ENCODE peak calls at places on chromosomes 2 and 18, in four cellular contexts. C, E, B and W are unnamed samples.

GRCh38 chr2:165857881-165858280 is 63.8 kb upstream of the GALNT3 start:
- DNase-seq in C (no peak), E (no peak), B (no peak), W (no peak)

GRCh38 chr2:11257983-11258382 is 86.5 kb downstream of the ROCK2 start:
- DNase-seq in C (no peak), E (no peak), B (no peak), W (no peak)

GRCh38 chr2:113910110-113910717 is 20.3 kb downstream of the ACTR3 start:
- DNase-seq in C (no peak), E (no peak), B (no peak), W (no peak)

GRCh38 chr2:42328148-42328833 is 32.7 kb downstream of the COX7A2L start:
- DNase-seq in C (no peak), E (no peak), B (no peak), W (no peak)

GRCh38 chr2:178279142-178279541 is 84.8 kb downstream of the OSBPL6 start:
- DNase-seq in C (no peak), E (no peak), B (no peak), W (no peak)

GRCh38 chr2:20415511-20415918 is 31.4 kb upstream of the RHOB start:
- DNase-seq in C (no peak), E (no peak), B (no peak), W (no peak)

GRCh38 chr2:177058747-177059146 is 153.8 kb upstream of the HNRNPA3 start:
- DNase-seq in C (no peak), E (no peak), B (no peak), W (no peak)

GRCh38 chr18:31612124-31612523 is 20.4 kb downstream of the TTR start:
- DNase-seq in C (no peak), E (no peak), B (no peak), W (no peak)

GRCh38 chr18:25097119-25098114 is 254.5 kb downstream of the ZNF521 start:
- DNase-seq in C (no peak), E (no peak), B (no peak), W (no peak)

GRCh38 chr2:149431337-149431736 is 101.0 kb downstream of the LYPD6 start:
- DNase-seq in C (no peak), E (no peak), B (no peak), W (no peak)

GRCh38 chr2:74458957-74459290 is 686 bp downstream of the WBP1 start:
- DNase-seq in C (no peak), E (no peak), B (no peak), W (no peak)

GRCh38 chr18:54805571-54806334 is 22.5 kb upstream of the RAB27B start:
- DNase-seq in C (no peak), E (no peak), B (no peak), W (no peak)

GRCh38 chr2:204881519-204882111 is 336.3 kb downstream of the PARD3B start:
- DNase-seq in C (no peak), E (no peak), B (no peak), W (no peak)

GRCh38 chr2:239609162-239609561 is 208.3 kb upstream of the HDAC4 start:
- DNase-seq in C (no peak), E (peak), B (no peak), W (peak)

GRCh38 chr2:38602136-38602731 is 494 bp downstream of the HNRNPLL start:
- DNase-seq in C (peak), E (peak), B (no peak), W (peak)

GRCh38 chr18:34977787-34978532 is 63.3 kb upstream of the MAPRE2 start:
- DNase-seq in C (peak), E (peak), B (peak), W (peak)
- TF ChIP-seq CTCF in C (no peak), E (no peak), B (no peak), W (no peak)

GRCh38 chr2:27024188-27024587 is 8.6 kb upstream of the TMEM214 start:
- DNase-seq in C (peak), E (peak), B (no peak), W (no peak)
- TF ChIP-seq CTCF in C (peak), E (no peak), B (no peak), W (peak)

GRCh38 chr2:230865324-230865765 is 603 bp downstream of the ITM2C start:
- DNase-seq in C (no peak), E (no peak), B (no peak), W (no peak)

GRCh38 chr2:230865766-230866703 is 1.3 kb downstream of the ITM2C start:
- DNase-seq in C (no peak), E (peak), B (no peak), W (no peak)

GRCh38 chr2:230868151-230868946 is 3.6 kb downstream of the ITM2C start:
- DNase-seq in C (no peak), E (peak), B (no peak), W (peak)

GRCh38 chr2:230864605-230865323 is at the start of gene ITM2C:
- DNase-seq in C (peak), E (peak), B (no peak), W (peak)

DNA sequence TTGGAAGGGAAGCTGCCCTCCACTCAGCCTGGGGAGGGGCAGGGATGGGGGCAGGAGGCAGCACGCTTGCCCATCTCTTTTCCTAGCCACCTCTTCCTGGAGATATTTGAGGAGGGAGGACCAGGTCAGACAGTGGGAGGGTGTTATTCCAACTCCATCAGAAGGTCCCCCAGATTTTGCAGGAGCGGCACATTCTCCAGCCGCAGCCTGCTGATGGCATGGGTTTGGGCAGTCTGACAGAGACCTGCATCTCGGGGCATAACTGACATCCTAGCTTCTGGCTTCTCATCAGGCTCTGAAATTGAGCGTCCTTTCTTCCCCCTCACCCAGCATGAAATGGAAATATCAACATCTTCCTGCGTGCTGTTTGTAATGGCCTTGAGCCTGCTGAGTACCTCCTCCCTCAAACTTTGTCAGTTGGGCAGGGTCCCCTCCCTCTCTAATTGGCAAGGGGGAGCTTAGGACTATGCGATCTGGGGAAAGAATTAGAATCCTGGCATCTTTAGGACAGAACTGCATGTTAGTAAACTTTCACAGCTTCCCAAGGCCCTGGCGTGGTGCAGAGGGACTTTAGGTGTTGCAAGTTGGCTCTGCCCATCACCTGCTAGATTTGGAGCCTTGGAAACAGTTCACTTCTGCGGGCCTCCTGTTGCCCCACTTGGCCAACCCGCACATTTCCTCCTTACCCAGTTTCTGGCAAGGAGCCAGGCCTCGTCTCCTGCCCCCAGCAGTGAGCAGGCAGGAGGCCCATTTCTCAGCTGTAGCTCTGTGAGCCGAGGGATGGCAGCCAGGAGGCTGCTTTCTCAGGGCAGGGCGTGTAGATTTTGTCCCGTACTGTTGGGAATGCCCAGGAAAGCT is 2.2 kb downstream of the ITM2C start:
- DNase-seq in C (no peak), E (no peak), B (no peak), W (peak)
- TF ChIP-seq CTCF in C (no peak), E (no peak), B (no peak), W (no peak)

GRCh38 chr2:40448476-40449079 is 3.3 kb downstream of the SLC8A1 start:
- DNase-seq in C (no peak), E (no peak), B (no peak), W (no peak)
- TF ChIP-seq CTCF in C (peak), E (no peak), B (peak), W (peak)

DNA sequence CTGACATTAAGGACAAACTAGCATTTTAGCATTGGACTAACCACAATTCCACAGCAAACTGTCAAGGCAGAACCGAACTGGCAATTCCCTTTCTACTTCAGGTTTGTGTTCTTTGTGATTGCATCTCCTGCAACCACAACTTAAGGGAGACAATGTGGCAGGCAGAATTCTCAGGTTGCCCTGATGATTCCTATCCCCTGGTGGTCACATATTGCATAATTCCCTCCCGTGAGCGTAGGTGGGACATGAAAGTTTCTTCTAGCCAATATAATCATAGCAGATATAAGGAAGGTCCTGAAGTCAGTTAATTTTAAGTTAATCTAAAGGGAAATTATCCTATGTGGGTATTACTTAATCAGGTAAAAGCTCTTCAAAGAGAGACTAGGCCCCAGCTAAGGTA is 45.8 kb upstream of the TNP1 start:
- DNase-seq in C (no peak), E (no peak), B (no peak), W (no peak)
- TF ChIP-seq CTCF in C (no peak), E (no peak), B (no peak), W (peak)

GRCh38 chr2:30915485-30915884 is 108.2 kb upstream of the CAPN13 start:
- DNase-seq in C (peak), E (no peak), B (no peak), W (no peak)
- TF ChIP-seq CTCF in C (peak), E (no peak), B (peak), W (peak)

GRCh38 chr2:222315443-222316121 is 16.8 kb upstream of the PAX3 start:
- DNase-seq in C (no peak), E (no peak), B (no peak), W (no peak)
- TF ChIP-seq CTCF in C (peak), E (no peak), B (no peak), W (peak)

GRCh38 chr18:57781128-57781463 is 22.0 kb downstream of the ATP8B1 start:
- DNase-seq in C (no peak), E (no peak), B (no peak), W (no peak)
- TF ChIP-seq CTCF in C (no peak), E (no peak), B (no peak), W (no peak)

GRCh38 chr18:2083691-2084090 is 487.6 kb downstream of the METTL4 start:
- DNase-seq in C (no peak), E (no peak), B (no peak), W (no peak)
- TF ChIP-seq CTCF in C (no peak), E (no peak), B (no peak), W (peak)

GRCh38 chr2:171709011-171709685 is 21.9 kb downstream of the DYNC1I2 start:
- DNase-seq in C (no peak), E (no peak), B (no peak), W (no peak)

GRCh38 chr2:171707752-171708151 is 20.5 kb downstream of the DYNC1I2 start:
- DNase-seq in C (no peak), E (no peak), B (no peak), W (no peak)

GRCh38 chr2:171702781-171703556 is 15.7 kb downstream of the DYNC1I2 start:
- DNase-seq in C (no peak), E (no peak), B (no peak), W (no peak)

GRCh38 chr2:171703574-171704347 is 16.5 kb downstream of the DYNC1I2 start:
- DNase-seq in C (no peak), E (no peak), B (no peak), W (no peak)

GRCh38 chr2:171706152-171706803 is 19.0 kb downstream of the DYNC1I2 start:
- DNase-seq in C (no peak), E (no peak), B (no peak), W (no peak)
- TF ChIP-seq CTCF in C (peak), E (no peak), B (peak), W (peak)